ENCODE peak calls at places on chromosomes 1 and 21, in eight cellular contexts. One of them, this sample, is unnamed.

GRCh38 chr1:3668585-3669300 is 16.4 kb downstream of the TP73 start:
- DNase-seq in esophagus muscularis mucosa: no peak
- DNase-seq in stomach: peak
- DNase-seq in uterus: no peak
- DNase-seq in breast epithelium: peak
- DNase-seq in HCT116: peak
- DNase-seq in HL-60: peak
- DNase-seq in heart left ventricle: peak
- DNase-seq in this sample: peak

GRCh38 chr1:37954316-37954971 is 7.6 kb upstream of the INPP5B start:
- DNase-seq in heart left ventricle: no peak
- DNase-seq in uterus: no peak
- DNase-seq in stomach: no peak
- DNase-seq in esophagus muscularis mucosa: no peak
- DNase-seq in breast epithelium: peak
- DNase-seq in HL-60: peak
- DNase-seq in HCT116: no peak
- DNase-seq in this sample: no peak

GRCh38 chr1:1361233-1361981 is 3.1 kb upstream of the MXRA8 start:
- DNase-seq in stomach: no peak
- DNase-seq in heart left ventricle: peak
- DNase-seq in uterus: peak
- DNase-seq in breast epithelium: no peak
- DNase-seq in esophagus muscularis mucosa: no peak
- DNase-seq in HCT116: no peak
- DNase-seq in HL-60: no peak
- DNase-seq in this sample: no peak

GRCh38 chr21:46294647-46295176 is 8.6 kb downstream of the YBEY start:
- DNase-seq in breast epithelium: no peak
- DNase-seq in HL-60: no peak
- DNase-seq in stomach: no peak
- DNase-seq in uterus: no peak
- DNase-seq in esophagus muscularis mucosa: no peak
- DNase-seq in heart left ventricle: peak
- DNase-seq in HCT116: no peak
- DNase-seq in this sample: no peak

GRCh38 chr1:3283849-3284248 is 170.6 kb upstream of the ARHGEF16 start:
- DNase-seq in HCT116: no peak
- DNase-seq in breast epithelium: no peak
- DNase-seq in esophagus muscularis mucosa: no peak
- DNase-seq in heart left ventricle: peak
- DNase-seq in uterus: no peak
- DNase-seq in HL-60: peak
- DNase-seq in stomach: peak
- DNase-seq in this sample: peak

GRCh38 chr21:14551741-14552140 is 5.6 kb upstream of the SAMSN1 start:
- DNase-seq in stomach: no peak
- DNase-seq in HCT116: no peak
- DNase-seq in heart left ventricle: no peak
- DNase-seq in breast epithelium: no peak
- DNase-seq in uterus: no peak
- DNase-seq in HL-60: no peak
- DNase-seq in esophagus muscularis mucosa: no peak
- DNase-seq in this sample: no peak

GRCh38 chr1:2822621-2823145 is 21.2 kb upstream of the TTC34 start:
- DNase-seq in HL-60: no peak
- DNase-seq in esophagus muscularis mucosa: no peak
- DNase-seq in heart left ventricle: peak
- DNase-seq in HCT116: no peak
- DNase-seq in stomach: no peak
- DNase-seq in uterus: no peak
- DNase-seq in breast epithelium: no peak
- DNase-seq in this sample: no peak

GRCh38 chr1:23444104-23444533 is 19.6 kb upstream of the TCEA3 start:
- DNase-seq in breast epithelium: no peak
- DNase-seq in esophagus muscularis mucosa: peak
- DNase-seq in heart left ventricle: peak
- DNase-seq in uterus: peak
- DNase-seq in HCT116: no peak
- DNase-seq in HL-60: no peak
- DNase-seq in stomach: peak
- DNase-seq in this sample: peak

GRCh38 chr1:115341948-115342347 is 3.9 kb upstream of the NGF start:
- DNase-seq in esophagus muscularis mucosa: no peak
- DNase-seq in breast epithelium: no peak
- DNase-seq in HL-60: no peak
- DNase-seq in HCT116: no peak
- DNase-seq in uterus: no peak
- DNase-seq in heart left ventricle: no peak
- DNase-seq in stomach: no peak
- DNase-seq in this sample: no peak

GRCh38 chr1:156691216-156691615 is 14.0 kb upstream of the NES start:
- DNase-seq in uterus: no peak
- DNase-seq in heart left ventricle: no peak
- DNase-seq in HL-60: no peak
- DNase-seq in breast epithelium: no peak
- DNase-seq in esophagus muscularis mucosa: no peak
- DNase-seq in HCT116: no peak
- DNase-seq in stomach: no peak
- DNase-seq in this sample: no peak

GRCh38 chr1:18647681-18648214 is 17.1 kb downstream of the PAX7 start:
- DNase-seq in HCT116: no peak
- DNase-seq in heart left ventricle: no peak
- DNase-seq in uterus: no peak
- DNase-seq in esophagus muscularis mucosa: no peak
- DNase-seq in HL-60: no peak
- DNase-seq in stomach: no peak
- DNase-seq in breast epithelium: no peak
- DNase-seq in this sample: no peak

GRCh38 chr21:34815831-34816700 is 147.3 kb downstream of the CLIC6 start:
- DNase-seq in HL-60: no peak
- DNase-seq in esophagus muscularis mucosa: no peak
- DNase-seq in HCT116: no peak
- DNase-seq in heart left ventricle: no peak
- DNase-seq in stomach: no peak
- DNase-seq in uterus: no peak
- DNase-seq in breast epithelium: no peak
- DNase-seq in this sample: no peak

DNA sequence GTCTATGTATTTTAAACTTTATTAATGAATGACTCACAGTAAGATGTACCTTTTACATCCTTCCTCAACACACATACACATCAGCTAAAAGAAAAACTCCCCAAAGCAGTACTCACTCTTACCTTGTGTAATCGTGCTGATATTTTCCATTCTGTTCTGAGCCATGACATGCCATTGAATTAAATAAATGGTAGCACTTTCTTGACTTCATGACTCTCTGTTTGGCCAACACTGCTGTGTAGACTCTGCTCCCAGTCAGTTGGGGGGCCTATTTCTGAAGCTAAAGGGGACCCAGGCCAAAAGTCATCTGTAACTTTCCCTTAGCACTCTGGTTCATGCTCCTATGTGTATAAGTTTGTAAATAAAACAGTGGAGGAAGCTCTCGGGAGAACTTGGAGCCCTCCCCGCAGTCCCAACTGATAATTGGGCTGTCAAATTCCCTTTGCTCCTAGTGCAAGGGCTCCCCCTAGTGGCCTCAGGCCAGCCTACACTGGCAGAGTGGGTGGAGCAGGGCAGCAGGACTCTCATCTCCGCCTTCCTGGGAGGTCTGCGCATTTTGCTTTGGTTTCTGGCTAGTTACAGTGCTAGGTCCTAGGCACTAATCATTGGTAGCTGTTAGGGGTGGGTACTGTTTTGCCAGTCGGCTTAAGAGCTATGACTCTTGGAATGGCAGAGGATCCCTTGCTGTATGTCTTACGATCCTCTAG is 1.7 kb upstream of the FYB2 start:
- DNase-seq in HCT116: peak
- DNase-seq in uterus: peak
- DNase-seq in stomach: peak
- DNase-seq in breast epithelium: peak
- DNase-seq in HL-60: peak
- DNase-seq in esophagus muscularis mucosa: no peak
- DNase-seq in heart left ventricle: peak
- DNase-seq in this sample: peak
- TF ChIP-seq CTCF in HCT116: peak
- TF ChIP-seq CTCF in uterus: peak
- TF ChIP-seq CTCF in stomach: peak
- TF ChIP-seq CTCF in breast epithelium: peak
- TF ChIP-seq CTCF in HL-60: peak
- TF ChIP-seq CTCF in esophagus muscularis mucosa: peak
- TF ChIP-seq CTCF in heart left ventricle: peak
- TF ChIP-seq CTCF in this sample: peak

GRCh38 chr1:22117851-22118250 is 25.0 kb downstream of the WNT4 start:
- DNase-seq in HCT116: no peak
- DNase-seq in esophagus muscularis mucosa: no peak
- DNase-seq in uterus: peak
- DNase-seq in stomach: peak
- DNase-seq in heart left ventricle: peak
- DNase-seq in breast epithelium: no peak
- DNase-seq in HL-60: no peak
- DNase-seq in this sample: no peak

GRCh38 chr1:22117238-22117637 is 25.7 kb downstream of the WNT4 start:
- DNase-seq in HL-60: no peak
- DNase-seq in heart left ventricle: peak
- DNase-seq in breast epithelium: no peak
- DNase-seq in uterus: no peak
- DNase-seq in HCT116: no peak
- DNase-seq in esophagus muscularis mucosa: no peak
- DNase-seq in stomach: no peak
- DNase-seq in this sample: no peak

GRCh38 chr1:22119626-22120468 is 23.1 kb downstream of the WNT4 start:
- DNase-seq in HCT116: no peak
- DNase-seq in stomach: no peak
- DNase-seq in HL-60: no peak
- DNase-seq in uterus: no peak
- DNase-seq in breast epithelium: no peak
- DNase-seq in esophagus muscularis mucosa: no peak
- DNase-seq in heart left ventricle: peak
- DNase-seq in this sample: no peak

GRCh38 chr1:22120469-22120790 is 22.5 kb downstream of the WNT4 start:
- DNase-seq in HCT116: no peak
- DNase-seq in esophagus muscularis mucosa: no peak
- DNase-seq in HL-60: no peak
- DNase-seq in heart left ventricle: peak
- DNase-seq in stomach: no peak
- DNase-seq in uterus: no peak
- DNase-seq in breast epithelium: no peak
- DNase-seq in this sample: no peak

GRCh38 chr1:22118291-22118992 is 24.5 kb downstream of the WNT4 start:
- DNase-seq in stomach: no peak
- DNase-seq in heart left ventricle: peak
- DNase-seq in esophagus muscularis mucosa: no peak
- DNase-seq in HL-60: no peak
- DNase-seq in uterus: peak
- DNase-seq in HCT116: no peak
- DNase-seq in breast epithelium: no peak
- DNase-seq in this sample: no peak
- H3K27ac ChIP-seq in stomach: no peak
- H3K27ac ChIP-seq in heart left ventricle: no peak
- H3K27ac ChIP-seq in esophagus muscularis mucosa: no peak
- H3K27ac ChIP-seq in HL-60: no peak
- H3K27ac ChIP-seq in uterus: no peak
- H3K27ac ChIP-seq in HCT116: no peak
- H3K27ac ChIP-seq in breast epithelium: no peak
- H3K27ac ChIP-seq in this sample: no peak

GRCh38 chr1:70871790-70872189 is 175.8 kb downstream of the PTGER3 start:
- DNase-seq in HCT116: no peak
- DNase-seq in stomach: no peak
- DNase-seq in uterus: no peak
- DNase-seq in HL-60: no peak
- DNase-seq in esophagus muscularis mucosa: no peak
- DNase-seq in breast epithelium: no peak
- DNase-seq in heart left ventricle: no peak
- DNase-seq in this sample: no peak

GRCh38 chr1:70864302-70864701 is 183.3 kb downstream of the PTGER3 start:
- DNase-seq in stomach: no peak
- DNase-seq in HL-60: no peak
- DNase-seq in esophagus muscularis mucosa: no peak
- DNase-seq in HCT116: no peak
- DNase-seq in breast epithelium: no peak
- DNase-seq in uterus: no peak
- DNase-seq in heart left ventricle: no peak
- DNase-seq in this sample: no peak

GRCh38 chr1:70863256-70863655 is 184.4 kb downstream of the PTGER3 start:
- DNase-seq in heart left ventricle: no peak
- DNase-seq in breast epithelium: no peak
- DNase-seq in uterus: no peak
- DNase-seq in HL-60: no peak
- DNase-seq in stomach: no peak
- DNase-seq in esophagus muscularis mucosa: no peak
- DNase-seq in HCT116: no peak
- DNase-seq in this sample: no peak

DNA sequence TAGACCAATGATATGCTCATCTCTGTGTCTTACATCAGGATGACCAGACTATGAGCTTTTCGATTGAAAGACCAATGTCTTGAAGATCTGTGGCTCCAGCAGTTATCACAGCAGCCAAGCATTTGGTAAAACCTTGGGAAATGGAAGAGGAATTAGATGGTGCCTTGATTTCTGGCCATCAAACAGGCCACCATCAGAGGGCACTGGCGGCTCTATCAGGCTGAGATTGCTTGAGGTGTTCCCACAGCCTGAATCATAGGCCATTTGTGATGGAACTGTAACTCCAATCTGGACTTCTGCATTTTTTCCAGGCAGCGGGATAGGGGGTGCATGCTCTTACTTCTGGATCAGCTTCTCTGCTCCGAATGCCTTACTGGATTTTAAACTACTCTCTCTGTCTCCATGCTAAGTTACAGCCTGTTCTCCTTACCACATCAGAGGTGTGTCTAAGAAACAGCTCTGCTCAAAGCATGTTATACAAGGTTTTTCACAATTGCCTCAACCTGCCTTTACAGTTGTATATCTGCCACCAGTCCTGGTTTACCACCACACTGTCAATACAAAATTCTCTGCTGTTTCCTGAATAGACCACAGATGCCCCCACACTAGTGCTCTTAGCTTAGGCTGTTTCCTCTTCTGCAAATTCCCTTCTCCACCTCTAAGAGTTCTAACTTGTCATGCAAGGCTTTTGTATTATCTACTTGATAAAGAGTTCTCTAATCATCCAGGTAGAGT is 180.9 kb downstream of the PTGER3 start:
- DNase-seq in stomach: peak
- DNase-seq in HL-60: peak
- DNase-seq in breast epithelium: no peak
- DNase-seq in HCT116: no peak
- DNase-seq in heart left ventricle: no peak
- DNase-seq in uterus: no peak
- DNase-seq in esophagus muscularis mucosa: no peak
- DNase-seq in this sample: no peak
- TF ChIP-seq CTCF in stomach: no peak
- TF ChIP-seq CTCF in HL-60: no peak
- TF ChIP-seq CTCF in breast epithelium: no peak
- TF ChIP-seq CTCF in HCT116: no peak
- TF ChIP-seq CTCF in heart left ventricle: no peak
- TF ChIP-seq CTCF in uterus: no peak
- TF ChIP-seq CTCF in esophagus muscularis mucosa: no peak
- TF ChIP-seq CTCF in this sample: no peak

DNA sequence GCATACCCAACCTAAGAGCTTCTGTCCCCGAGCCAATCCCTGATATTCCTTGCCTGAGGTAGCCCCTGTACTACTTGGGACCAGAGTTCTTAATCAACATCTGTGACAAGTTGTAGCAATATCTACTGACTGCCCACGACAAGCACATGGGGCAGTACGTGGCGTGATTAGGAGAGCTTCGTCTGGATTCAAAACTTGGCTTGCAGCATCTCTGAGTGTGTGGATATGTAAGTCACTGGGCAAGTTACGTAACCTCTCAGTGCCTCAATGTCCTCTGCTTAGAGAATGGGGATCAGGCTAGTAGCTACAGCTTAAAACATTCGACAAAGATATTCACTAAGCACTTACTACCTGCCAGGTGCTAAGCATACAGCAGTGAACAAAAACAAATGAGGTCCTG is 5.0 kb downstream of the HSPG2 start:
- DNase-seq in HL-60: peak
- DNase-seq in uterus: peak
- DNase-seq in esophagus muscularis mucosa: no peak
- DNase-seq in heart left ventricle: no peak
- DNase-seq in breast epithelium: no peak
- DNase-seq in stomach: no peak
- DNase-seq in HCT116: no peak
- DNase-seq in this sample: no peak
- H3K27ac ChIP-seq in HL-60: no peak
- H3K27ac ChIP-seq in uterus: peak
- H3K27ac ChIP-seq in esophagus muscularis mucosa: peak
- H3K27ac ChIP-seq in heart left ventricle: peak
- H3K27ac ChIP-seq in breast epithelium: peak
- H3K27ac ChIP-seq in stomach: peak
- H3K27ac ChIP-seq in HCT116: peak
- H3K27ac ChIP-seq in this sample: peak

This sample was measured in lung.